ENCODE peak calls at places on chromosome X, in ten cellular contexts. D is GM23338, N is Caco-2, K is mucosa of descending colon, H is GM20000, V is MCF 10A, I is GM10248, E is IMR-90, C is left ventricle myocardium inferior, Y is natural killer cell. M is an unnamed sample.

GRCh38 chrX:118666521-118666920 is 60.9 kb upstream of the IL13RA1 start:
- DNase-seq in D (no peak), N (no peak), K (no peak), H (no peak), V (no peak), I (no peak), E (peak; percentile 31), C (no peak), Y (no peak), M (no peak)

GRCh38 chrX:50103866-50104566 is 96.8 kb downstream of the AKAP4 start:
- DNase-seq in D (no peak), N (no peak), K (no peak), H (no peak), V (no peak), I (no peak), E (no peak), C (no peak), Y (no peak), M (no peak)

GRCh38 chrX:68995780-68996551 is 167.1 kb downstream of the EFNB1 start:
- DNase-seq in D (no peak), N (peak; percentile 16), K (peak; percentile 77), H (no peak), V (peak; percentile 62), I (no peak), E (peak; percentile 78), C (peak; percentile 62), Y (no peak), M (no peak)

GRCh38 chrX:53045002-53045401 is 3.6 kb upstream of the GPR173 start:
- DNase-seq in D (no peak), N (no peak), K (no peak), H (no peak), V (no peak), I (no peak), E (no peak), C (no peak), Y (no peak), M (no peak)

GRCh38 chrX:128691872-128692271 is 639.7 kb upstream of the ACTRT1 start:
- DNase-seq in D (no peak), N (no peak), K (no peak), H (no peak), V (peak; percentile 0), I (no peak), E (no peak), C (no peak), Y (no peak), M (no peak)

GRCh38 chrX:133171962-133172708 is 46.0 kb downstream of the TFDP3 start:
- DNase-seq in D (peak; percentile 33), N (peak; percentile 28), K (no peak), H (peak; percentile 5), V (peak; percentile 56), I (no peak), E (no peak), C (no peak), Y (no peak), M (no peak)

GRCh38 chrX:154368630-154369452 is 5.6 kb downstream of the FLNA start:
- DNase-seq in D (peak; percentile 41), N (peak; percentile 76), K (peak; percentile 62), H (peak; percentile 68), V (peak; percentile 97), I (peak; percentile 63), E (peak; percentile 90), C (peak; percentile 68), Y (peak; percentile 90), M (peak; percentile 73)

GRCh38 chrX:35858916-35859315 is 60.6 kb upstream of the CFAP47 start:
- DNase-seq in D (no peak), N (no peak), K (no peak), H (no peak), V (no peak), I (no peak), E (no peak), C (no peak), Y (no peak), M (no peak)

GRCh38 chrX:138954976-138955375 is 243.5 kb upstream of the FGF13 start:
- DNase-seq in D (no peak), N (no peak), K (no peak), H (no peak), V (no peak), I (no peak), E (no peak), C (no peak), Y (no peak), M (no peak)

DNA sequence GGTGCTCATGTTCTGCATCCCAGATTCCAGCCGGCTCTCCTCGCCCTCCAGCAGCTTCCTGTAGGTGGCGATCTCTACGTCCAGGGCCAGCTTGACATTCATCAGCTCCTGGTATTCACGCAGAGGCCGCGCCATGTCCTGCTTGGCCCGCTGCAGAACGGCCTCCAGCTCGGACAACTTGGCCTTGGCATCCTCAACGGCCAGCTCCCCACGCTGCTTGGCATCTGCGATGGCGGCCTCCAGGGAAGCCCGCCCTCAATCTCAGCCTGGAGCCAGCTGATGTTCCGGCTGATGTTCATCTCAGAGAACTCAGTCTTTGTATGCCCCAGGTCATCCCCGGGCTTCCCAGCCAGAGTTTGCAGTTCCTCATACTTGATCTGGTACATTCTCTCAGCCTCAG is 431.8 kb upstream of the DIPK2B start:
- DNase-seq in D (peak; percentile 11), N (no peak), K (no peak), H (no peak), V (no peak), I (no peak), E (no peak), C (no peak), Y (no peak), M (no peak)
- TF ChIP-seq CTCF in D (peak; percentile 27), N (no peak), K (no peak), H (no peak), V (no peak), I (no peak), E (no peak), C (no peak), Y (no peak), M (no peak)

DNA sequence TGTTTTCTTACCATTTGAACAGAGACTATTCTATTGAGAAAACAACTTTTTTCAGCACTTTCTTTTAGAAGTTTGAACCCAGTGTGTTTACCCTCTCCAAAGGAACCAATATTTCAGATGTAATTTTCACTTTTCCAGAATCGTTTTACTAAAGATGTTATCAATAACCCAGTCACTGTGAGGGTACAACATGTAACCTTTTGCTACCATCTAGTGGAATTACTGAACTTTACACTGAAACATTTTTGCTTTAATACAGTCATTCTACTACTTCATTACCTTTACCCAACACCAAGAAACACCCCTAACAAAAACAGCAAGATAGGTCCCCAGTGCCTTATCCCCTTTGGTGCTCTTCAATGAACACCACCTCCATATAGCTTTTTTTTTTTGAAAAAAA is 33.1 kb upstream of the PRDX4 start:
- DNase-seq in D (no peak), N (no peak), K (no peak), H (peak; percentile 2), V (peak; percentile 15), I (no peak), E (no peak), C (no peak), Y (no peak), M (no peak)
- TF ChIP-seq CTCF in D (peak; percentile 18), N (no peak), K (no peak), H (no peak), V (peak; percentile 35), I (no peak), E (peak; percentile 23), C (no peak), Y (no peak), M (no peak)

GRCh38 chrX:11430266-11430665 is 137.1 kb downstream of the AMELX start:
- DNase-seq in D (no peak), N (no peak), K (no peak), H (no peak), V (peak; percentile 25), I (no peak), E (peak; percentile 23), C (no peak), Y (no peak), M (no peak)

GRCh38 chrX:11429543-11430085 is 136.4 kb downstream of the AMELX start:
- DNase-seq in D (no peak), N (no peak), K (no peak), H (no peak), V (no peak), I (no peak), E (no peak), C (no peak), Y (no peak), M (no peak)

GRCh38 chrX:11426712-11427081 is 133.5 kb downstream of the AMELX start:
- DNase-seq in D (peak; percentile 1), N (no peak), K (no peak), H (no peak), V (no peak), I (no peak), E (no peak), C (no peak), Y (no peak), M (no peak)

GRCh38 chrX:11424903-11425674 is 131.9 kb downstream of the AMELX start:
- DNase-seq in D (no peak), N (no peak), K (no peak), H (no peak), V (no peak), I (no peak), E (no peak), C (no peak), Y (no peak), M (no peak)

DNA sequence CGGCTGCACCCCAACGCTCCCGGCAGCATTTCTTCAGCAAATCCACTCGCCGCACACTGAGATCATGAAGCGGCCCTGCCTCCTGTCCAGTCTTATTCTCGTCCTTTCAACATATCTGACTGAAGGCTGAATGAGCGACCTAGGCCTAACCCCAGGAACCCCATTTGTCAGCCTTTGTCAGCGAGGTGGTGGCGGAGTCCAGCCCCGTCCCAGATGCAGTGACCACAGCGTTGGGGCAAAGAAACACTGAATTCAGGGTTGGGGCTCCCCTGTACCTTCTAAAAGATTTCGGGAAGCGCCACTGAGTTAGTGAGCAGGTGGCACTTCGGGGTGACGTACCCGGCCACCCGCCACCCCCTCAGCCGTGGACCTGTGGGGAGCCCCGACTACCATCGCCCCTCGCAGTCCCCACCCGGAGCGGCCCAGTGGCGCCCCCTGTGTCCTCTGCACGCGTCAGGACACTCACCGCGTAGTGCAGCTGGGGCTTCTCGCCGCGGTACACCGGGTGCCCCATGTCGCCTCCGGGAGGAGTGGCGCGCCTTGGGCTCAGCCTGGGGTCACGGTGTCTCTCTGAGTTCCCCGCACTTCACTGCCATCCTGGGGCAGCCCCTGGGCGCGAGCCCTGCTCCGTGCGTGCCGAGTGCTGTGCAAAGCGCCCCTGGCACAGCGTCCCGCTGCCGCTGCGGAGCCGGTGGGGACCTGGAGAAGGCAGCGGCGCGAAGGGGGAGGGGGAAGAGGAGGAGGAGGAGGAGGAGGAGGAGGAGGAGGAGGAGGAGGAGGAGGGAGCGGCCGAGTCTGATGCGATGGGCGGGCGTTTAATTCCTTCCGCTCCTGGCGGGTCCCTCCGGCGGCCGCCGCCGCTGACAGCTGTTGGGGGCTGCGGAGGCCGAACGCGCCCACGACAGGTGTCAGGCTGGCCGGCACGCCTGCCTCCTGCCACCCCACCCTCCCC is 134.1 kb downstream of the AMELX start:
- DNase-seq in D (peak; percentile 48), N (no peak), K (peak; percentile 51), H (peak; percentile 32), V (no peak), I (peak; percentile 26), E (no peak), C (peak; percentile 50), Y (no peak), M (peak; percentile 22)
- TF ChIP-seq CTCF in D (peak; percentile 44), N (no peak), K (no peak), H (no peak), V (no peak), I (peak; percentile 21), E (peak; percentile 25), C (peak; percentile 32), Y (no peak), M (no peak)

DNA sequence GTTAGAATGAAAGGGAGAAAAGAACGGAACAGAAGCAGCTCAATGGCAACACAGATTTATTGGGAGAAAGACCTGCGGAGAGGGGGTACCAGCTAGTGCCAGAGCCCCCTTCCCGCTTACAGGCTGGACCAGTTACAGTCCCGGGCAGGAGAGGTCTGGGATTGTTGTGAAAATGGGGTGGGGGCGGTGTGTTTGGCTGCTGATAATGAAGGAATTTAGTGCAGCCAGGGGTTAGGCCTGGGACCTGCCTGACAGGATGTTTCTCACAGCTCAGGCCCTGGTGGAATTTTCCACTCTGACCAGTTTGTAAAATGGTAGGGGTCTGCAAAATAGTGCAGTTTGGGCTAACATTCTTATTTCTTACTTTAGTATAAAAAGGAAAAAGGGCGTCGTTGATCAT is 75.4 kb upstream of the SPIN4 start:
- DNase-seq in D (peak; percentile 37), N (peak; percentile 45), K (no peak), H (no peak), V (no peak), I (no peak), E (no peak), C (no peak), Y (no peak), M (no peak)
- TF ChIP-seq CTCF in D (no peak), N (no peak), K (no peak), H (no peak), V (no peak), I (no peak), E (no peak), C (no peak), Y (no peak), M (no peak)